ENCODE peak calls at places on chromosomes 5 and 9, in five cellular contexts. One of them, this sample, is unnamed. For H3K9me3 and H3K36me3, the result is how much of the 10 kb centered on the place peaks cover.

GRCh38 chr5:31449175-31449574 is 82.7 kb downstream of the DROSHA start:
- DNase-seq in heart right ventricle: no peak
- DNase-seq in gastrocnemius medialis: no peak
- DNase-seq in PC-9: no peak
- DNase-seq in transverse colon: no peak
- DNase-seq in this sample: peak

GRCh38 chr5:93874491-93874890 is 133.1 kb upstream of the POU5F2 start:
- DNase-seq in transverse colon: no peak
- DNase-seq in PC-9: no peak
- DNase-seq in gastrocnemius medialis: no peak
- DNase-seq in heart right ventricle: no peak
- DNase-seq in this sample: peak

GRCh38 chr5:68542207-68542606 is 326.7 kb downstream of the PIK3R1 start:
- DNase-seq in transverse colon: no peak
- DNase-seq in heart right ventricle: no peak
- DNase-seq in PC-9: no peak
- DNase-seq in gastrocnemius medialis: no peak
- DNase-seq in this sample: no peak

GRCh38 chr9:214488-215448 is at the start of gene DOCK8:
- DNase-seq in heart right ventricle: no peak
- DNase-seq in gastrocnemius medialis: peak
- DNase-seq in transverse colon: peak
- DNase-seq in PC-9: peak
- DNase-seq in this sample: peak

GRCh38 chr9:3969846-3970245 is 330.0 kb downstream of the GLIS3 start:
- DNase-seq in heart right ventricle: no peak
- DNase-seq in gastrocnemius medialis: no peak
- DNase-seq in transverse colon: no peak
- DNase-seq in PC-9: no peak
- DNase-seq in this sample: no peak

GRCh38 chr5:123460296-123460729 is 37.1 kb upstream of the CEP120 start:
- DNase-seq in gastrocnemius medialis: no peak
- DNase-seq in transverse colon: peak
- DNase-seq in heart right ventricle: no peak
- DNase-seq in PC-9: peak
- DNase-seq in this sample: peak

GRCh38 chr9:129617167-129617566 is 3.7 kb downstream of the C9orf50 start:
- DNase-seq in transverse colon: no peak
- DNase-seq in PC-9: peak
- DNase-seq in gastrocnemius medialis: no peak
- DNase-seq in heart right ventricle: no peak
- DNase-seq in this sample: peak

GRCh38 chr9:19922476-19923118 is 133.8 kb upstream of the SLC24A2 start:
- DNase-seq in PC-9: no peak
- DNase-seq in gastrocnemius medialis: no peak
- DNase-seq in heart right ventricle: peak
- DNase-seq in transverse colon: no peak
- DNase-seq in this sample: peak

GRCh38 chr9:71446081-71446480 is 322.2 kb downstream of the CEMIP2 start:
- DNase-seq in gastrocnemius medialis: no peak
- DNase-seq in transverse colon: no peak
- DNase-seq in PC-9: no peak
- DNase-seq in heart right ventricle: no peak
- DNase-seq in this sample: no peak

GRCh38 chr9:111078391-111079038 is 40.2 kb upstream of the LPAR1 start:
- DNase-seq in heart right ventricle: no peak
- DNase-seq in gastrocnemius medialis: no peak
- DNase-seq in transverse colon: no peak
- DNase-seq in PC-9: no peak
- DNase-seq in this sample: no peak

GRCh38 chr5:158679221-158679641 is 420.5 kb downstream of the EBF1 start:
- DNase-seq in transverse colon: no peak
- DNase-seq in PC-9: no peak
- DNase-seq in heart right ventricle: no peak
- DNase-seq in gastrocnemius medialis: no peak
- DNase-seq in this sample: no peak

GRCh38 chr5:120055858-120056257 is 408.2 kb upstream of the PRR16 start:
- DNase-seq in gastrocnemius medialis: no peak
- DNase-seq in PC-9: no peak
- DNase-seq in heart right ventricle: no peak
- DNase-seq in transverse colon: no peak
- DNase-seq in this sample: peak

GRCh38 chr5:110925398-110925797 is 146.1 kb upstream of the TSLP start:
- DNase-seq in gastrocnemius medialis: no peak
- DNase-seq in transverse colon: no peak
- DNase-seq in PC-9: no peak
- DNase-seq in heart right ventricle: no peak
- DNase-seq in this sample: peak

GRCh38 chr9:75455444-75455921 is 367.2 kb downstream of the OSTF1 start:
- DNase-seq in gastrocnemius medialis: peak
- DNase-seq in transverse colon: no peak
- DNase-seq in PC-9: no peak
- DNase-seq in heart right ventricle: peak
- DNase-seq in this sample: no peak

GRCh38 chr9:99103054-99103453 is 1.9 kb upstream of the TGFBR1 start:
- DNase-seq in PC-9: no peak
- DNase-seq in transverse colon: no peak
- DNase-seq in heart right ventricle: no peak
- DNase-seq in gastrocnemius medialis: no peak
- DNase-seq in this sample: no peak

GRCh38 chr5:144390133-144390532 is 219.5 kb downstream of the KCTD16 start:
- DNase-seq in transverse colon: peak
- DNase-seq in heart right ventricle: no peak
- DNase-seq in gastrocnemius medialis: no peak
- DNase-seq in PC-9: no peak
- DNase-seq in this sample: no peak

GRCh38 chr5:73655521-73656160 is 29.6 kb downstream of the ARHGEF28 start:
- DNase-seq in PC-9: no peak
- DNase-seq in transverse colon: no peak
- DNase-seq in gastrocnemius medialis: no peak
- DNase-seq in heart right ventricle: peak
- DNase-seq in this sample: no peak

GRCh38 chr5:16918891-16919671 is 17.0 kb downstream of the MYO10 start:
- DNase-seq in heart right ventricle: no peak
- DNase-seq in gastrocnemius medialis: no peak
- DNase-seq in PC-9: no peak
- DNase-seq in transverse colon: no peak
- DNase-seq in this sample: no peak

GRCh38 chr5:170907758-170908157 is 45.9 kb downstream of the RANBP17 start:
- DNase-seq in transverse colon: no peak
- DNase-seq in heart right ventricle: no peak
- DNase-seq in PC-9: no peak
- DNase-seq in gastrocnemius medialis: no peak
- DNase-seq in this sample: peak

GRCh38 chr5:170287532-170287931 is 10.0 kb downstream of the LCP2 start:
- DNase-seq in PC-9: no peak
- DNase-seq in transverse colon: peak
- DNase-seq in gastrocnemius medialis: peak
- DNase-seq in heart right ventricle: peak
- DNase-seq in this sample: peak

GRCh38 chr5:42894057-42894456 is 82.4 kb upstream of the SELENOP start:
- DNase-seq in PC-9: no peak
- DNase-seq in gastrocnemius medialis: no peak
- DNase-seq in heart right ventricle: no peak
- DNase-seq in transverse colon: no peak
- DNase-seq in this sample: peak

GRCh38 chr9:11457809-11458785 is 845.3 kb upstream of the PTPRD start:
- DNase-seq in PC-9: no peak
- DNase-seq in heart right ventricle: no peak
- DNase-seq in gastrocnemius medialis: no peak
- DNase-seq in transverse colon: no peak
- DNase-seq in this sample: peak

GRCh38 chr9:100108572-100108971 is 9.5 kb downstream of the INVS start:
- DNase-seq in PC-9: no peak
- DNase-seq in heart right ventricle: no peak
- DNase-seq in gastrocnemius medialis: no peak
- DNase-seq in transverse colon: no peak
- DNase-seq in this sample: no peak

GRCh38 chr5:97107266-97107665 is 35.1 kb downstream of the LIX1 start:
- DNase-seq in gastrocnemius medialis: no peak
- DNase-seq in PC-9: no peak
- DNase-seq in heart right ventricle: no peak
- DNase-seq in transverse colon: no peak
- DNase-seq in this sample: no peak

GRCh38 chr9:13750061-13750460 is 470.6 kb upstream of the MPDZ start:
- DNase-seq in gastrocnemius medialis: no peak
- DNase-seq in PC-9: peak
- DNase-seq in heart right ventricle: no peak
- DNase-seq in transverse colon: no peak
- DNase-seq in this sample: peak

GRCh38 chr9:13755551-13755950 is 476.1 kb upstream of the MPDZ start:
- DNase-seq in heart right ventricle: no peak
- DNase-seq in transverse colon: no peak
- DNase-seq in gastrocnemius medialis: no peak
- DNase-seq in PC-9: no peak
- DNase-seq in this sample: no peak

DNA sequence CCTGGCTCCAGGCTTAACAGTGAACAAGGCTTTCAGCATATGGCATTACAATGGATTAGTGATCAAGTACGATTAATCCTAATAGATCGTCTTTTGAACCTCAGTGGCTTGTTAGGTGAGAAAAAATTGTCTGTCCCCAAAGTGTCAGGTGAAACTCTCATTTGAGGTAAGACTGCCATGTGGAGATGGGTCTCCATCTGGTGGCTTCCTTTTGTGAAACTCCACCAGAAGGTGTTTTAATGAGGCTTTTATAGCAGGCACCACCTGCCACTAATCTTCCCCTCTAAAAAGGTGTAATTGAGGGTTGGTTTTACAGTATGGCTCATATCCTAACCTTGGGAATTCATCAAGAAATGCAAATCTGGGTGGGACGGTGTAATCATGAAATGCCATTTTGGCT is 471.1 kb upstream of the MPDZ start:
- DNase-seq in PC-9: no peak
- DNase-seq in gastrocnemius medialis: no peak
- DNase-seq in transverse colon: no peak
- DNase-seq in heart right ventricle: no peak
- DNase-seq in this sample: no peak
- H3K9me3 ChIP-seq in PC-9: under half
- H3K9me3 ChIP-seq in gastrocnemius medialis: under half
- H3K9me3 ChIP-seq in transverse colon: under half
- H3K9me3 ChIP-seq in heart right ventricle: under half
- H3K9me3 ChIP-seq in this sample: under half

DNA sequence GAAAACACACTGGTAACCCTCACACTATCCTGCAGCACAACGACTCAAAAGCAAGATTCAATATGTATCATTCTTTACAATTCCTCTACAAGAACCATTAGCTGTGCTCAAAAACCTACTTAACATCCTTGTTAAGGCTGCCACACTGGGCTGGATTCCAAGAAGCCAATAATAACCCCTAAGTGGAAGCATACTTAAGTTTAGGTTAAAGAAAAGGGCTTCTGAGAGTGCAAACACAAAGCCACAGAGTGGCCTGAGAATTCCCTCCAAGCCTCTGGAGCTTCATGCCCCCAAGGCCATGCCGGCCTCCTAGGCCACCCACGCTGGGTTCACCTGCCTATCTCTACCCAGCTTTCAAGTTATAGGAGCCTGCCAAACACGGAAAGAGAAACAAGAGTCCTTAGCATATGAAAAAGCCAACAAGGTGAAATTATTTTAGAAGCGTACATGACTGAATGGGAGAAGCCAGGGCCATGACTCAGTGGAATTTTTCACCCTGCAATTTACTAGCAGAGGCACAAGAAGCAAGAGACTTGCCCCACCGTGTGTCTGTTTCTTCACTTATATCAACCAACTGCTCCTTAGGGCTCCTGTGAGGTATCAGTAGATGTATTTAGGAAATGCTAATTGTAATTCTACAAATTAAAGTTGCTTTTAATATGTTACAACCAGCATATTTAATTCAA is 293.0 kb downstream of the SPOCK1 start:
- DNase-seq in PC-9: no peak
- DNase-seq in gastrocnemius medialis: no peak
- DNase-seq in heart right ventricle: no peak
- DNase-seq in transverse colon: no peak
- DNase-seq in this sample: peak
- TF ChIP-seq CTCF in PC-9: no peak
- TF ChIP-seq CTCF in gastrocnemius medialis: no peak
- TF ChIP-seq CTCF in heart right ventricle: no peak
- TF ChIP-seq CTCF in transverse colon: no peak
- TF ChIP-seq CTCF in this sample: no peak

GRCh38 chr5:179319741-179320281 is 25.4 kb downstream of the ADAMTS2 start:
- DNase-seq in PC-9: no peak
- DNase-seq in heart right ventricle: no peak
- DNase-seq in transverse colon: no peak
- DNase-seq in gastrocnemius medialis: peak
- DNase-seq in this sample: no peak

GRCh38 chr5:179323026-179323571 is 22.2 kb downstream of the ADAMTS2 start:
- DNase-seq in PC-9: no peak
- DNase-seq in gastrocnemius medialis: peak
- DNase-seq in transverse colon: no peak
- DNase-seq in heart right ventricle: no peak
- DNase-seq in this sample: no peak

GRCh38 chr5:179319123-179319522 is 26.1 kb downstream of the ADAMTS2 start:
- DNase-seq in transverse colon: no peak
- DNase-seq in gastrocnemius medialis: no peak
- DNase-seq in PC-9: no peak
- DNase-seq in heart right ventricle: no peak
- DNase-seq in this sample: no peak

GRCh38 chr5:179322071-179323025 is 22.9 kb downstream of the ADAMTS2 start:
- DNase-seq in transverse colon: no peak
- DNase-seq in PC-9: no peak
- DNase-seq in heart right ventricle: no peak
- DNase-seq in gastrocnemius medialis: peak
- DNase-seq in this sample: no peak

DNA sequence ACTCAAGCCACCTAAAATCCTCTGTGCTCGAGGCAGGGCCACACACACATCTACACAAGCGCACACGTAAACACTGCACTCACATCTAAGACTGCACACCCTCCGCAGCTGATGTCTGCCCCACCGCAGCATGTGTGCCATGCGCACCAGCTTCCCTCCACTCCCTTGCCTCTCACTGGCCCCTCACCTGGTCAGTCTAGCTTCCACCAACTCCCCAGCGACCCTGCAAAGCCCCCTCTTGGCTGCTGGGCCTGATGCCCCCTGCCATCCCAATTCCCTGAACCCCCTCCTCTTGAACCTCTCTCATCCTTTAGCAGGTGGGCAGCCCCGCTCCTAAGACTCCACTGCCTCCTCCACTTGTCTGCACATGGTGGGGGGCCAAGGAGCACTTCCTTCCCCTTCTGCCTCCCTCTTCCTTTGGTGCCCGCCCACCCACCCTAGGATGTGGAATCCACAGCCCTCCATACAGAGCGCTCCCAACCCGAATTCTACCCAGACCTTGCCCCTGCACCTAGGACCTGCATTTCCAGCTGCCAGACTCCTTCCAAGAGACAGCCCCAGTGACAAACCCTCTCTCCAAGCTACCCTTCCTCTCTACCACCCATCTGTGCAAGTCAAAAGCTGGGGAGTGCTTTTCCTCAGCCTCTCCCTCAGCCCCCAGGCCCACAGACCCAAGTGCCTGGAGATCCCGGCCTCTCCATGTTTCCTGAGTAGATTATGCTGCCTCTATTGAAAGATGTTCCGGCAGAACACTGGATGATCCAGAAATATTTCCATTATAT is 23.9 kb downstream of the ADAMTS2 start:
- DNase-seq in gastrocnemius medialis: peak
- DNase-seq in heart right ventricle: no peak
- DNase-seq in PC-9: no peak
- DNase-seq in transverse colon: no peak
- DNase-seq in this sample: no peak
- H3K36me3 ChIP-seq in gastrocnemius medialis: under half
- H3K36me3 ChIP-seq in heart right ventricle: under half
- H3K36me3 ChIP-seq in PC-9: under half
- H3K36me3 ChIP-seq in transverse colon: under half
- H3K36me3 ChIP-seq in this sample: under half

GRCh38 chr5:147551677-147552076 is 41.8 kb upstream of the DPYSL3 start:
- DNase-seq in transverse colon: no peak
- DNase-seq in heart right ventricle: no peak
- DNase-seq in PC-9: no peak
- DNase-seq in gastrocnemius medialis: no peak
- DNase-seq in this sample: no peak
- H3K9me3 ChIP-seq in transverse colon: under half
- H3K9me3 ChIP-seq in heart right ventricle: under half
- H3K9me3 ChIP-seq in PC-9: under half
- H3K9me3 ChIP-seq in gastrocnemius medialis: under half
- H3K9me3 ChIP-seq in this sample: under half